ENCODE peak calls at places on chromosomes 4 and X, in five cellular contexts. One of them, this sample, is unnamed.

GRCh38 chr4:16585053-16585452 is 313.4 kb downstream of the LDB2 start:
- DNase-seq in left lung: no peak
- DNase-seq in vagina: no peak
- DNase-seq in endodermal cell: no peak
- DNase-seq in omental fat pad: no peak
- DNase-seq in this sample: no peak

GRCh38 chr4:113635739-113636437 is 125.7 kb downstream of the CAMK2D start:
- DNase-seq in left lung: no peak
- DNase-seq in endodermal cell: no peak
- DNase-seq in omental fat pad: no peak
- DNase-seq in vagina: no peak
- DNase-seq in this sample: no peak

GRCh38 chr4:108143515-108143914 is 25.2 kb downstream of the LEF1 start:
- DNase-seq in left lung: no peak
- DNase-seq in vagina: no peak
- DNase-seq in omental fat pad: no peak
- DNase-seq in endodermal cell: no peak
- DNase-seq in this sample: no peak

GRCh38 chr4:185143596-185143969 is 517 bp downstream of the SLC25A4 start:
- DNase-seq in vagina: no peak
- DNase-seq in endodermal cell: no peak
- DNase-seq in omental fat pad: no peak
- DNase-seq in left lung: peak; percentile 47
- DNase-seq in this sample: peak; percentile 29

GRCh38 chr4:153684182-153685073 is at the start of gene TLR2:
- DNase-seq in endodermal cell: peak; percentile 89
- DNase-seq in left lung: peak; percentile 91
- DNase-seq in vagina: no peak
- DNase-seq in omental fat pad: peak; percentile 44
- DNase-seq in this sample: peak; percentile 22

GRCh38 chr4:115121351-115122043 is 8.1 kb upstream of the NDST4 start:
- DNase-seq in left lung: no peak
- DNase-seq in omental fat pad: no peak
- DNase-seq in vagina: no peak
- DNase-seq in endodermal cell: no peak
- DNase-seq in this sample: no peak

GRCh38 chr4:95108883-95109421 is 351.2 kb downstream of the BMPR1B start:
- DNase-seq in vagina: no peak
- DNase-seq in endodermal cell: no peak
- DNase-seq in omental fat pad: no peak
- DNase-seq in left lung: no peak
- DNase-seq in this sample: no peak

GRCh38 chrX:24014388-24015018 is 12.5 kb downstream of the KLHL15 start:
- DNase-seq in omental fat pad: no peak
- DNase-seq in vagina: no peak
- DNase-seq in left lung: no peak
- DNase-seq in endodermal cell: no peak
- DNase-seq in this sample: no peak

GRCh38 chr4:122992111-122992510 is 69.7 kb upstream of the NUDT6 start:
- DNase-seq in omental fat pad: no peak
- DNase-seq in vagina: no peak
- DNase-seq in left lung: no peak
- DNase-seq in endodermal cell: no peak
- DNase-seq in this sample: no peak

GRCh38 chr4:103162176-103162575 is 36.0 kb downstream of the CENPE start:
- DNase-seq in omental fat pad: no peak
- DNase-seq in endodermal cell: no peak
- DNase-seq in vagina: no peak
- DNase-seq in left lung: no peak
- DNase-seq in this sample: no peak

GRCh38 chrX:3522016-3522690 is 175.7 kb upstream of the MXRA5 start:
- DNase-seq in omental fat pad: no peak
- DNase-seq in vagina: no peak
- DNase-seq in left lung: no peak
- DNase-seq in endodermal cell: no peak
- DNase-seq in this sample: no peak

GRCh38 chr4:81528979-81529378 is 57.3 kb upstream of the RASGEF1B start:
- DNase-seq in endodermal cell: no peak
- DNase-seq in omental fat pad: no peak
- DNase-seq in vagina: no peak
- DNase-seq in left lung: no peak
- DNase-seq in this sample: no peak

GRCh38 chr4:120055167-120055566 is 11.5 kb downstream of the MAD2L1 start:
- DNase-seq in left lung: no peak
- DNase-seq in endodermal cell: no peak
- DNase-seq in omental fat pad: no peak
- DNase-seq in vagina: no peak
- DNase-seq in this sample: no peak

GRCh38 chrX:87468941-87469340 is 48.7 kb upstream of the KLHL4 start:
- DNase-seq in vagina: no peak
- DNase-seq in left lung: no peak
- DNase-seq in endodermal cell: no peak
- DNase-seq in omental fat pad: no peak
- DNase-seq in this sample: no peak

GRCh38 chr4:87046111-87046510 is 111.3 kb downstream of the AFF1 start:
- DNase-seq in endodermal cell: no peak
- DNase-seq in vagina: no peak
- DNase-seq in left lung: no peak
- DNase-seq in omental fat pad: no peak
- DNase-seq in this sample: no peak

GRCh38 chr4:38583102-38583501 is 80.9 kb upstream of the KLF3 start:
- DNase-seq in vagina: no peak
- DNase-seq in left lung: no peak
- DNase-seq in endodermal cell: no peak
- DNase-seq in omental fat pad: no peak
- DNase-seq in this sample: no peak

GRCh38 chrX:3951859-3952258 is 238.4 kb upstream of the PRKX start:
- DNase-seq in endodermal cell: no peak
- DNase-seq in omental fat pad: no peak
- DNase-seq in vagina: no peak
- DNase-seq in left lung: no peak
- DNase-seq in this sample: no peak

GRCh38 chr4:39464886-39465501 is 6.1 kb downstream of the LIAS start:
- DNase-seq in endodermal cell: no peak
- DNase-seq in vagina: no peak
- DNase-seq in omental fat pad: no peak
- DNase-seq in left lung: no peak
- DNase-seq in this sample: no peak

GRCh38 chr4:70709551-70710080 is 12.1 kb upstream of the RUFY3 start:
- DNase-seq in endodermal cell: no peak
- DNase-seq in vagina: no peak
- DNase-seq in left lung: no peak
- DNase-seq in omental fat pad: no peak
- DNase-seq in this sample: no peak

GRCh38 chrX:103584606-103585005 is 709 bp upstream of the TCEAL4 start:
- DNase-seq in omental fat pad: no peak
- DNase-seq in endodermal cell: no peak
- DNase-seq in left lung: no peak
- DNase-seq in vagina: no peak
- DNase-seq in this sample: no peak

GRCh38 chr4:27019766-27020165 is 159.1 kb downstream of the STIM2 start:
- DNase-seq in endodermal cell: no peak
- DNase-seq in left lung: no peak
- DNase-seq in omental fat pad: no peak
- DNase-seq in vagina: no peak
- DNase-seq in this sample: no peak

GRCh38 chr4:118712872-118713271 is 27.7 kb downstream of the METTL14 start:
- DNase-seq in omental fat pad: no peak
- DNase-seq in vagina: no peak
- DNase-seq in left lung: no peak
- DNase-seq in endodermal cell: no peak
- DNase-seq in this sample: no peak

GRCh38 chr4:178963646-178964045 is 1521.4 kb upstream of the AGA start:
- DNase-seq in left lung: no peak
- DNase-seq in vagina: no peak
- DNase-seq in omental fat pad: no peak
- DNase-seq in endodermal cell: no peak
- DNase-seq in this sample: no peak

GRCh38 chrX:120468071-120468470 is 1.0 kb downstream of the LAMP2 start:
- DNase-seq in endodermal cell: no peak
- DNase-seq in omental fat pad: no peak
- DNase-seq in vagina: no peak
- DNase-seq in left lung: no peak
- DNase-seq in this sample: no peak

GRCh38 chrX:47240619-47241018 is 7.8 kb downstream of the USP11 start:
- DNase-seq in left lung: no peak
- DNase-seq in omental fat pad: no peak
- DNase-seq in vagina: no peak
- DNase-seq in endodermal cell: no peak
- DNase-seq in this sample: no peak

GRCh38 chrX:41167888-41168287 is 82.6 kb downstream of the USP9X start:
- DNase-seq in omental fat pad: no peak
- DNase-seq in endodermal cell: no peak
- DNase-seq in left lung: no peak
- DNase-seq in vagina: no peak
- DNase-seq in this sample: no peak

GRCh38 chrX:135410861-135411627 is 10.7 kb upstream of the SMIM10L2A start:
- DNase-seq in omental fat pad: no peak
- DNase-seq in vagina: no peak
- DNase-seq in endodermal cell: no peak
- DNase-seq in left lung: no peak
- DNase-seq in this sample: no peak

GRCh38 chrX:38847206-38847902 is 46.1 kb downstream of the MID1IP1 start:
- DNase-seq in left lung: no peak
- DNase-seq in omental fat pad: no peak
- DNase-seq in endodermal cell: no peak
- DNase-seq in vagina: no peak
- DNase-seq in this sample: no peak

GRCh38 chrX:38854305-38854704 is 53.0 kb downstream of the MID1IP1 start:
- DNase-seq in left lung: no peak
- DNase-seq in endodermal cell: no peak
- DNase-seq in vagina: no peak
- DNase-seq in omental fat pad: no peak
- DNase-seq in this sample: no peak

GRCh38 chrX:38845426-38845825 is 44.2 kb downstream of the MID1IP1 start:
- DNase-seq in left lung: no peak
- DNase-seq in endodermal cell: no peak
- DNase-seq in vagina: no peak
- DNase-seq in omental fat pad: no peak
- DNase-seq in this sample: no peak

GRCh38 chrX:38847903-38848230 is 46.6 kb downstream of the MID1IP1 start:
- DNase-seq in omental fat pad: no peak
- DNase-seq in left lung: no peak
- DNase-seq in vagina: no peak
- DNase-seq in endodermal cell: no peak
- DNase-seq in this sample: no peak

DNA sequence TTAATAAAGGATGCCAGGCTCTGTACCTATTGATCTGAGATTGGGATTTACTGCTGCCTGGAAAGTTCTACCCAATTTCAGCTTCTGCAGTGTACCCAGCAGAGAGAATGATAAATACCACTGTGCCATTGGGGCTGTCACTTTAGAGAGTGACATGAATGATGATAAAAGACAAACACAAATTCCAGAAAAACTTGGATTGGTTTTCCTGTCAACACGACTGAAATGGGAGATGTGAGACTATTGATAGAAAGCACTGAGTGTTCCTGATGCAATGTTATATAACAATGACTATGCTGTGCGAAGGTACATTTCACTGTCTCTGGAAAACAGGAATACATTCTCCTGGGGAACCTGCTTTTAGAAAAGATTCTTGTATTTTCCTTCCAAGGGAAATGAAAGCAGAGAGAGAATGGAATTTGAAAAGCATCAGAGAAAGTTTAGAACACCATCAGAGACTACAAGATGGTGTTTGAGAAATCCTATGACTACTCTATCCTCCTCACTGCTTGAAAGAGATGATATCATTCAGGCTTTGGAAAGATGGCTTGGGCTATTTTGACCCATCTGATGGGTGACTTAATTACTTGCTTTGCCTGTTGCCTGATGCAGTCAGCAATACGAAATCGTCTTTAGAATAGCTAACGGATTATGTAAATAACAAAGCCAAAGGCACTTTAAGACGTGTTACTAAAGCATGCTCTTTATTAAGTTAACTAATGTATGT is 49.7 kb downstream of the MID1IP1 start:
- DNase-seq in vagina: no peak
- DNase-seq in omental fat pad: no peak
- DNase-seq in left lung: no peak
- DNase-seq in endodermal cell: no peak
- DNase-seq in this sample: no peak
- TF ChIP-seq CTCF in vagina: no peak
- TF ChIP-seq CTCF in omental fat pad: no peak
- TF ChIP-seq CTCF in left lung: no peak
- TF ChIP-seq CTCF in endodermal cell: no peak
- TF ChIP-seq CTCF in this sample: no peak

DNA sequence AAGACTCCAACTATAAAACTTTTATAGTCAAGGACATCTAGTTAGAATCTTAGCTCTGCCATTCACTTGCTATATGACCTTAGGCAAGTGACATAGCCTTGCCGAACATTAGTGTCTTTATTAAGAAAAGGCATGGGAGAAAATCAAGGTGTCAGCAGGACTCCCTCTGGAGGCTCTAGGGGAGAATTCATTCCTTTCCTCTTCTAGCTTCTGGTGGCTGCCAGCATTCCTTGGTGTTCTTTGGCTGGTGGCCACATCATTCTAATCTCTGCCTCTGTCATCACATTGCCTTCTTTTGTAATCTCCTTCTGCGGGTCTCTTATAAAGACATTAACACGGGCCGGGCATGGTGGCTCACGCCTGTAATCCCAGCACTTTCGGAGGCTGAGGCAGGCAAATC is 99.8 kb downstream of the PPP1R2C start:
- DNase-seq in left lung: no peak
- DNase-seq in omental fat pad: no peak
- DNase-seq in vagina: no peak
- DNase-seq in endodermal cell: no peak
- DNase-seq in this sample: no peak
- TF ChIP-seq CTCF in left lung: no peak
- TF ChIP-seq CTCF in omental fat pad: no peak
- TF ChIP-seq CTCF in vagina: no peak
- TF ChIP-seq CTCF in endodermal cell: peak; percentile 44
- TF ChIP-seq CTCF in this sample: no peak

GRCh38 chrX:80285131-80285773 is 135.0 kb upstream of the TENT5D start:
- DNase-seq in omental fat pad: no peak
- DNase-seq in left lung: no peak
- DNase-seq in endodermal cell: peak; percentile 72
- DNase-seq in vagina: no peak
- DNase-seq in this sample: no peak

DNA sequence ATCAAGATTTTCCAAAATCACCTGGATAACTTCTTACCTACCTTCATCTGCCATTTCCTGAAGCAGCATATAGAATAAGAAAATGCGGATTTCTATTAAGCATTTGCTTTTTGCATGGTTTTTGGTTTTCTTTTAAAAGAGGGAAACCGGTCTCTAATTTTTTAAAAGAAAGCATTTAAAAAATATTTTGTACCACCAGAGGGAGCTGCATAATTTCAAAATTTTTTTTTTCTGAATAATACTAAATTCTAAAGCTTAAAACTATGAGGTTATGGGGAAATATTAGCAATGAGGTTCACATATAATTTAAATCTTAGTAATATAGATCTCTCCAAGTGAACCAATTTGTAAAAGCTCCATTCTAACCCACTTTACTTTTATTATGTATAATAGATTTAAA is 137.7 kb upstream of the TENT5D start:
- DNase-seq in vagina: no peak
- DNase-seq in omental fat pad: no peak
- DNase-seq in endodermal cell: no peak
- DNase-seq in left lung: no peak
- DNase-seq in this sample: no peak
- TF ChIP-seq CTCF in vagina: no peak
- TF ChIP-seq CTCF in omental fat pad: no peak
- TF ChIP-seq CTCF in endodermal cell: peak; percentile 63
- TF ChIP-seq CTCF in left lung: no peak
- TF ChIP-seq CTCF in this sample: peak; percentile 32

GRCh38 chrX:80648023-80648422 is 161.7 kb downstream of the BRWD3 start:
- DNase-seq in left lung: no peak
- DNase-seq in omental fat pad: no peak
- DNase-seq in vagina: no peak
- DNase-seq in endodermal cell: no peak
- DNase-seq in this sample: no peak
- TF ChIP-seq CTCF in left lung: no peak
- TF ChIP-seq CTCF in omental fat pad: no peak
- TF ChIP-seq CTCF in vagina: no peak
- TF ChIP-seq CTCF in endodermal cell: peak; percentile 52
- TF ChIP-seq CTCF in this sample: no peak